ENCODE peak calls at places on chromosomes 1 and 21, in seven cellular contexts. J, G, E, V, N, F and Z are unnamed samples.

GRCh38 chr1:149849947-149850360 is 49.4 kb upstream of the BOLA1 start:
- DNase-seq in E (no peak), F (no peak), V (no peak), N (peak), G (peak), J (peak), Z (peak)

GRCh38 chr21:44523567-44524181 is 16.3 kb downstream of the KRTAP10-1 start:
- DNase-seq in V (no peak), G (no peak), J (no peak), F (no peak), N (no peak), E (no peak), Z (no peak)

GRCh38 chr1:24186993-24187790 is at the start of gene IFNLR1:
- DNase-seq in V (peak), F (peak), J (peak), G (peak), N (peak), E (peak), Z (peak)

GRCh38 chr1:91699339-91699970 is 186.5 kb downstream of the TGFBR3 start:
- DNase-seq in E (no peak), G (peak), F (peak), V (no peak), N (peak), J (peak), Z (no peak)

GRCh38 chr1:26582836-26583460 is 53.4 kb downstream of the RPS6KA1 start:
- DNase-seq in G (peak), J (peak), V (peak), F (peak), E (no peak), N (peak), Z (no peak)

GRCh38 chr1:23628951-23629387 is 62.6 kb upstream of the RPL11 start:
- DNase-seq in V (no peak), E (no peak), N (no peak), F (no peak), G (no peak), J (no peak), Z (peak)

GRCh38 chr1:1014896-1015681 is 1.8 kb downstream of the ISG15 start:
- DNase-seq in G (no peak), J (peak), E (no peak), V (no peak), F (no peak), N (peak), Z (peak)

GRCh38 chr1:8604041-8604942 is 213.1 kb downstream of the RERE start:
- DNase-seq in N (no peak), G (peak), F (no peak), E (peak), J (no peak), V (peak), Z (no peak)

GRCh38 chr1:14113271-14113670 is 413.3 kb downstream of the PRDM2 start:
- DNase-seq in V (no peak), J (no peak), F (no peak), E (no peak), G (no peak), N (no peak), Z (no peak)